ENCODE peak calls at places on chromosomes 12 and 14, in five cellular contexts. A, E, Q, F and V are unnamed samples.
A peak's percentile ranks its signal among the peaks of the same experiment; 100 is the strongest.

GRCh38 chr12:2794261-2794735 is 472 bp upstream of the FKBP4 start:
- DNase-seq in A (no peak), E (no peak), Q (peak; percentile 87), F (peak; percentile 42), V (peak; percentile 5)

GRCh38 chr14:98766818-98767217 is 505.2 kb downstream of the BCL11B start:
- DNase-seq in A (no peak), E (no peak), Q (no peak), F (no peak), V (no peak)

GRCh38 chr14:94481468-94482131 is 5.6 kb upstream of the SERPINA9 start:
- DNase-seq in A (peak; percentile 55), E (no peak), Q (no peak), F (no peak), V (peak; percentile 87)

GRCh38 chr12:29521951-29522350 is 24.5 kb upstream of the OVCH1 start:
- DNase-seq in A (peak; percentile 43), E (no peak), Q (no peak), F (no peak), V (peak; percentile 29)

GRCh38 chr12:70885952-70886351 is 34.6 kb downstream of the PTPRR start:
- DNase-seq in A (no peak), E (no peak), Q (no peak), F (no peak), V (no peak)

GRCh38 chr14:71661441-71661840 is 270.8 kb upstream of the RGS6 start:
- DNase-seq in A (no peak), E (no peak), Q (peak; percentile 11), F (no peak), V (peak; percentile 35)

GRCh38 chr12:100845095-100845494 is 50.5 kb downstream of the ANO4 start:
- DNase-seq in A (no peak), E (no peak), Q (no peak), F (no peak), V (peak; percentile 70)

GRCh38 chr12:52925717-52926595 is 21.1 kb upstream of the KRT8 start:
- DNase-seq in A (no peak), E (peak; percentile 60), Q (peak; percentile 89), F (no peak), V (peak; percentile 78)

GRCh38 chr12:22180699-22181098 is 134.7 kb downstream of the CMAS start:
- DNase-seq in A (no peak), E (no peak), Q (peak; percentile 10), F (no peak), V (no peak)

GRCh38 chr12:60421741-60422140 is 825.9 kb downstream of the SLC16A7 start:
- DNase-seq in A (peak; percentile 75), E (no peak), Q (no peak), F (no peak), V (no peak)

GRCh38 chr14:50001999-50002925 is 109.4 kb downstream of the ARF6 start:
- DNase-seq in A (no peak), E (no peak), Q (no peak), F (no peak), V (peak; percentile 15)

GRCh38 chr14:65263161-65263788 is 149.3 kb upstream of the FUT8 start:
- DNase-seq in A (peak; percentile 61), E (no peak), Q (no peak), F (no peak), V (no peak)

GRCh38 chr14:66074546-66074945 is 411.6 kb upstream of the CCDC196 start:
- DNase-seq in A (no peak), E (no peak), Q (no peak), F (peak; percentile 11), V (peak; percentile 54)

GRCh38 chr14:45947785-45948184 is 694.8 kb upstream of the MIS18BP1 start:
- DNase-seq in A (no peak), E (no peak), Q (no peak), F (no peak), V (no peak)

GRCh38 chr12:92340441-92341332 is 195.0 kb upstream of the BTG1 start:
- DNase-seq in A (no peak), E (no peak), Q (peak; percentile 29), F (no peak), V (no peak)

GRCh38 chr14:90962505-90962904 is 97.9 kb downstream of the RPS6KA5 start:
- DNase-seq in A (no peak), E (no peak), Q (no peak), F (no peak), V (no peak)

GRCh38 chr14:27845241-27845850 is 921.2 kb upstream of the FOXG1 start:
- DNase-seq in A (no peak), E (peak; percentile 45), Q (no peak), F (no peak), V (no peak)

GRCh38 chr12:5665615-5666014 is 233.7 kb downstream of the NTF3 start:
- DNase-seq in A (peak; percentile 95), E (no peak), Q (no peak), F (no peak), V (no peak)

GRCh38 chr12:126617312-126617711 is 1552.1 kb downstream of the AACS start:
- DNase-seq in A (no peak), E (peak; percentile 61), Q (peak; percentile 32), F (no peak), V (peak; percentile 43)

GRCh38 chr14:61152851-61153364 is 128.2 kb downstream of the TMEM30B start:
- DNase-seq in A (peak; percentile 72), E (no peak), Q (no peak), F (no peak), V (peak; percentile 89)

GRCh38 chr12:124509676-124510300 is 57.6 kb downstream of the NCOR2 start:
- DNase-seq in A (peak; percentile 70), E (peak; percentile 57), Q (peak; percentile 68), F (no peak), V (no peak)

GRCh38 chr12:104250366-104251125 is 35.0 kb downstream of the TXNRD1 start:
- DNase-seq in A (no peak), E (no peak), Q (no peak), F (no peak), V (no peak)

GRCh38 chr14:37474191-37474590 is 120.9 kb downstream of the FOXA1 start:
- DNase-seq in A (no peak), E (no peak), Q (no peak), F (no peak), V (no peak)

GRCh38 chr14:68945585-68946289 is 33.4 kb downstream of the ACTN1 start:
- DNase-seq in A (no peak), E (no peak), Q (no peak), F (no peak), V (no peak)

GRCh38 chr12:6228535-6229223 is 28.5 kb downstream of the CD9 start:
- DNase-seq in A (no peak), E (no peak), Q (no peak), F (no peak), V (no peak)

GRCh38 chr12:1907652-1908611 is 10.5 kb downstream of the CACNA2D4 start:
- DNase-seq in A (no peak), E (peak; percentile 65), Q (no peak), F (no peak), V (peak; percentile 22)

GRCh38 chr14:55123101-55123500 is 6.0 kb upstream of the LGALS3 start:
- DNase-seq in A (peak; percentile 98), E (no peak), Q (no peak), F (no peak), V (no peak)

GRCh38 chr12:65903680-65904403 is 79.6 kb downstream of the HMGA2 start:
- DNase-seq in A (no peak), E (no peak), Q (peak; percentile 44), F (no peak), V (no peak)
- H3K4me1 ChIP-seq in A (peaks cover 11% of the 10 kb centered on the region), E (peaks cover 5% of the 10 kb centered on the region), Q (peaks cover 8% of the 10 kb centered on the region), F (peaks cover 16% of the 10 kb centered on the region), V (peaks cover 10% of the 10 kb centered on the region)

GRCh38 chr12:50763637-50764115 is at the start of gene ATF1:
- DNase-seq in A (peak; percentile 93), E (peak; percentile 98), Q (peak; percentile 97), F (peak; percentile 83), V (peak; percentile 93)
- H2BK5ac ChIP-seq in A (peak within 1 kb of the TSS; percentile 99), E (peak within 1 kb of the TSS; percentile 77), Q (peak within 1 kb of the TSS; percentile 90), F (peak within 1 kb of the TSS; percentile 99), V (peak within 1 kb of the TSS; percentile 97)

GRCh38 chr12:122407208-122407607 is 15.3 kb downstream of the CLIP1 start:
- DNase-seq in A (no peak), E (no peak), Q (no peak), F (no peak), V (no peak)
- H3K27me3 ChIP-seq in A (no peaks in the 10 kb centered on the region), E (no peaks in the 10 kb centered on the region), Q (no peaks in the 10 kb centered on the region), F (no peaks in the 10 kb centered on the region), V (no peaks in the 10 kb centered on the region)

GRCh38 chr12:38926501-38926900 is 21.1 kb upstream of the CPNE8 start:
- DNase-seq in A (no peak), E (no peak), Q (no peak), F (no peak), V (no peak)

GRCh38 chr12:38919191-38919590 is 13.8 kb upstream of the CPNE8 start:
- DNase-seq in A (no peak), E (no peak), Q (no peak), F (no peak), V (no peak)

GRCh38 chr12:38915783-38916182 is 10.4 kb upstream of the CPNE8 start:
- DNase-seq in A (no peak), E (no peak), Q (no peak), F (no peak), V (no peak)

GRCh38 chr12:38921025-38921677 is 15.8 kb upstream of the CPNE8 start:
- DNase-seq in A (no peak), E (peak; percentile 72), Q (peak; percentile 82), F (peak; percentile 29), V (peak; percentile 80)
- H3K4me1 ChIP-seq in A (no peaks in the 10 kb centered on the region), E (no peaks in the 10 kb centered on the region), Q (no peaks in the 10 kb centered on the region), F (no peaks in the 10 kb centered on the region), V (no peaks in the 10 kb centered on the region)

GRCh38 chr12:116927244-116927940 is 16.6 kb downstream of the FBXW8 start:
- DNase-seq in A (no peak), E (no peak), Q (peak; percentile 55), F (no peak), V (no peak)
- H2BK5ac ChIP-seq in A (no peak overlapping the region), E (no peak overlapping the region), Q (peak overlapping the region; percentile 23), F (no peak overlapping the region), V (no peak overlapping the region)

GRCh38 chr14:56794557-56795283 is 15.6 kb downstream of the OTX2 start:
- DNase-seq in A (no peak), E (no peak), Q (peak; percentile 65), F (no peak), V (no peak)
- H3K27me3 ChIP-seq in A (peaks cover 58% of the 10 kb centered on the region), E (peaks cover 28% of the 10 kb centered on the region), Q (peaks cover 2% of the 10 kb centered on the region), F (peaks cover 89% of the 10 kb centered on the region), V (peaks cover 60% of the 10 kb centered on the region)

GRCh38 chr12:46952880-46953517 is 126.4 kb upstream of the PCED1B start:
- DNase-seq in A (no peak), E (no peak), Q (no peak), F (no peak), V (no peak)
- H3K4me1 ChIP-seq in A (peaks cover 2% of the 10 kb centered on the region), E (no peaks in the 10 kb centered on the region), Q (no peaks in the 10 kb centered on the region), F (no peaks in the 10 kb centered on the region), V (no peaks in the 10 kb centered on the region)

GRCh38 chr12:109256011-109256410 is 53.1 kb downstream of the FOXN4 start:
- DNase-seq in A (no peak), E (no peak), Q (no peak), F (no peak), V (no peak)
- H2BK5ac ChIP-seq in A (no peak overlapping the region), E (no peak overlapping the region), Q (no peak overlapping the region), F (no peak overlapping the region), V (no peak overlapping the region)